ENCODE peak calls at places on chromosomes 16 and 17, in seven cellular contexts. One of them, this sample, is unnamed.

GRCh38 chr17:75516619-75517276 is 420 bp downstream of the TSEN54 start:
- DNase-seq in skeletal muscle cell: no peak
- DNase-seq in neuronal stem cell: peak; percentile 50
- DNase-seq in AG10803: peak; percentile 16
- DNase-seq in BJ: no peak
- DNase-seq in IMR-90: no peak
- DNase-seq in cardiac fibroblast: peak; percentile 49
- DNase-seq in this sample: no peak

GRCh38 chr17:72118588-72119279 is 2.1 kb upstream of the SOX9 start:
- DNase-seq in skeletal muscle cell: no peak
- DNase-seq in neuronal stem cell: peak; percentile 86
- DNase-seq in AG10803: peak; percentile 80
- DNase-seq in BJ: no peak
- DNase-seq in IMR-90: peak; percentile 88
- DNase-seq in cardiac fibroblast: peak; percentile 91
- DNase-seq in this sample: peak; percentile 91

GRCh38 chr17:64256913-64257807 is 5.9 kb downstream of the TEX2 start:
- DNase-seq in skeletal muscle cell: no peak
- DNase-seq in neuronal stem cell: no peak
- DNase-seq in AG10803: no peak
- DNase-seq in BJ: no peak
- DNase-seq in IMR-90: peak; percentile 16
- DNase-seq in cardiac fibroblast: peak; percentile 26
- DNase-seq in this sample: no peak

GRCh38 chr16:75343311-75343710 is 90.0 kb downstream of the CFDP1 start:
- DNase-seq in skeletal muscle cell: no peak
- DNase-seq in neuronal stem cell: no peak
- DNase-seq in AG10803: no peak
- DNase-seq in BJ: no peak
- DNase-seq in IMR-90: no peak
- DNase-seq in cardiac fibroblast: no peak
- DNase-seq in this sample: no peak

GRCh38 chr17:17767096-17767470 is 69.7 kb downstream of the SREBF1 start:
- DNase-seq in skeletal muscle cell: no peak
- DNase-seq in neuronal stem cell: peak; percentile 57
- DNase-seq in AG10803: peak; percentile 61
- DNase-seq in BJ: no peak
- DNase-seq in IMR-90: peak; percentile 22
- DNase-seq in cardiac fibroblast: no peak
- DNase-seq in this sample: peak; percentile 50

GRCh38 chr16:79836129-79836528 is 235.6 kb upstream of the MAF start:
- DNase-seq in skeletal muscle cell: no peak
- DNase-seq in neuronal stem cell: no peak
- DNase-seq in AG10803: no peak
- DNase-seq in BJ: no peak
- DNase-seq in IMR-90: no peak
- DNase-seq in cardiac fibroblast: no peak
- DNase-seq in this sample: no peak

GRCh38 chr17:2402517-2402916 is 1.7 kb upstream of the MNT start:
- DNase-seq in skeletal muscle cell: no peak
- DNase-seq in neuronal stem cell: no peak
- DNase-seq in AG10803: no peak
- DNase-seq in BJ: no peak
- DNase-seq in IMR-90: no peak
- DNase-seq in cardiac fibroblast: no peak
- DNase-seq in this sample: no peak

GRCh38 chr16:31107465-31107867 is 720 bp upstream of the BCKDK start:
- DNase-seq in skeletal muscle cell: no peak
- DNase-seq in neuronal stem cell: no peak
- DNase-seq in AG10803: no peak
- DNase-seq in BJ: no peak
- DNase-seq in IMR-90: no peak
- DNase-seq in cardiac fibroblast: no peak
- DNase-seq in this sample: no peak

GRCh38 chr17:82267575-82268379 is 5.7 kb downstream of the CSNK1D start:
- DNase-seq in skeletal muscle cell: peak; percentile 88
- DNase-seq in neuronal stem cell: no peak
- DNase-seq in AG10803: peak; percentile 94
- DNase-seq in BJ: peak; percentile 86
- DNase-seq in IMR-90: peak; percentile 96
- DNase-seq in cardiac fibroblast: peak; percentile 94
- DNase-seq in this sample: peak; percentile 88

GRCh38 chr17:62792122-62792800 is 15.9 kb downstream of the MARCHF10 start:
- DNase-seq in skeletal muscle cell: peak; percentile 99
- DNase-seq in neuronal stem cell: no peak
- DNase-seq in AG10803: peak; percentile 92
- DNase-seq in BJ: peak; percentile 75
- DNase-seq in IMR-90: peak; percentile 100
- DNase-seq in cardiac fibroblast: peak; percentile 77
- DNase-seq in this sample: peak; percentile 79

GRCh38 chr16:86951831-86952598 is 365.2 kb downstream of the C16orf95 start:
- DNase-seq in skeletal muscle cell: peak; percentile 100
- DNase-seq in neuronal stem cell: no peak
- DNase-seq in AG10803: peak; percentile 93
- DNase-seq in BJ: peak; percentile 96
- DNase-seq in IMR-90: peak; percentile 99
- DNase-seq in cardiac fibroblast: peak; percentile 91
- DNase-seq in this sample: peak; percentile 92

GRCh38 chr17:83084621-83085056 is 5.2 kb downstream of the METRNL start:
- DNase-seq in skeletal muscle cell: no peak
- DNase-seq in neuronal stem cell: no peak
- DNase-seq in AG10803: no peak
- DNase-seq in BJ: no peak
- DNase-seq in IMR-90: no peak
- DNase-seq in cardiac fibroblast: no peak
- DNase-seq in this sample: no peak

GRCh38 chr17:83124871-83125514 is 45.6 kb downstream of the METRNL start:
- DNase-seq in skeletal muscle cell: no peak
- DNase-seq in neuronal stem cell: no peak
- DNase-seq in AG10803: no peak
- DNase-seq in BJ: no peak
- DNase-seq in IMR-90: no peak
- DNase-seq in cardiac fibroblast: no peak
- DNase-seq in this sample: no peak

GRCh38 chr16:85319984-85320440 is 207.7 kb upstream of the CIBAR2 start:
- DNase-seq in skeletal muscle cell: no peak
- DNase-seq in neuronal stem cell: no peak
- DNase-seq in AG10803: no peak
- DNase-seq in BJ: no peak
- DNase-seq in IMR-90: no peak
- DNase-seq in cardiac fibroblast: no peak
- DNase-seq in this sample: no peak
- H3K4me3 ChIP-seq in skeletal muscle cell: no peak overlapping the region
- H3K4me3 ChIP-seq in neuronal stem cell: no peak overlapping the region
- H3K4me3 ChIP-seq in AG10803: no peak overlapping the region
- H3K4me3 ChIP-seq in BJ: no peak overlapping the region
- H3K4me3 ChIP-seq in IMR-90: no peak overlapping the region
- H3K4me3 ChIP-seq in cardiac fibroblast: no peak overlapping the region
- H3K4me3 ChIP-seq in this sample: no peak overlapping the region

GRCh38 chr16:15811416-15811777 is 45.4 kb downstream of the MYH11 start:
- DNase-seq in skeletal muscle cell: no peak
- DNase-seq in neuronal stem cell: no peak
- DNase-seq in AG10803: peak; percentile 15
- DNase-seq in BJ: no peak
- DNase-seq in IMR-90: no peak
- DNase-seq in cardiac fibroblast: no peak
- DNase-seq in this sample: no peak
- H3K4me3 ChIP-seq in skeletal muscle cell: no peak overlapping the region
- H3K4me3 ChIP-seq in neuronal stem cell: no peak overlapping the region
- H3K4me3 ChIP-seq in AG10803: no peak overlapping the region
- H3K4me3 ChIP-seq in BJ: no peak overlapping the region
- H3K4me3 ChIP-seq in IMR-90: no peak overlapping the region
- H3K4me3 ChIP-seq in cardiac fibroblast: no peak overlapping the region
- H3K4me3 ChIP-seq in this sample: no peak overlapping the region

GRCh38 chr16:8960788-8961109 is 3.0 kb downstream of the USP7 start:
- DNase-seq in skeletal muscle cell: no peak
- DNase-seq in neuronal stem cell: no peak
- DNase-seq in AG10803: no peak
- DNase-seq in BJ: no peak
- DNase-seq in IMR-90: no peak
- DNase-seq in cardiac fibroblast: no peak
- DNase-seq in this sample: no peak

GRCh38 chr16:8962393-8963009 is 1.2 kb downstream of the USP7 start:
- DNase-seq in skeletal muscle cell: no peak
- DNase-seq in neuronal stem cell: no peak
- DNase-seq in AG10803: no peak
- DNase-seq in BJ: no peak
- DNase-seq in IMR-90: no peak
- DNase-seq in cardiac fibroblast: no peak
- DNase-seq in this sample: no peak

GRCh38 chr16:8961811-8962390 is 1.8 kb downstream of the USP7 start:
- DNase-seq in skeletal muscle cell: no peak
- DNase-seq in neuronal stem cell: no peak
- DNase-seq in AG10803: no peak
- DNase-seq in BJ: no peak
- DNase-seq in IMR-90: no peak
- DNase-seq in cardiac fibroblast: no peak
- DNase-seq in this sample: no peak

GRCh38 chr16:8958344-8958808 is 5.3 kb downstream of the USP7 start:
- DNase-seq in skeletal muscle cell: peak; percentile 11
- DNase-seq in neuronal stem cell: no peak
- DNase-seq in AG10803: peak; percentile 76
- DNase-seq in BJ: peak; percentile 39
- DNase-seq in IMR-90: peak; percentile 69
- DNase-seq in cardiac fibroblast: peak; percentile 36
- DNase-seq in this sample: no peak

DNA sequence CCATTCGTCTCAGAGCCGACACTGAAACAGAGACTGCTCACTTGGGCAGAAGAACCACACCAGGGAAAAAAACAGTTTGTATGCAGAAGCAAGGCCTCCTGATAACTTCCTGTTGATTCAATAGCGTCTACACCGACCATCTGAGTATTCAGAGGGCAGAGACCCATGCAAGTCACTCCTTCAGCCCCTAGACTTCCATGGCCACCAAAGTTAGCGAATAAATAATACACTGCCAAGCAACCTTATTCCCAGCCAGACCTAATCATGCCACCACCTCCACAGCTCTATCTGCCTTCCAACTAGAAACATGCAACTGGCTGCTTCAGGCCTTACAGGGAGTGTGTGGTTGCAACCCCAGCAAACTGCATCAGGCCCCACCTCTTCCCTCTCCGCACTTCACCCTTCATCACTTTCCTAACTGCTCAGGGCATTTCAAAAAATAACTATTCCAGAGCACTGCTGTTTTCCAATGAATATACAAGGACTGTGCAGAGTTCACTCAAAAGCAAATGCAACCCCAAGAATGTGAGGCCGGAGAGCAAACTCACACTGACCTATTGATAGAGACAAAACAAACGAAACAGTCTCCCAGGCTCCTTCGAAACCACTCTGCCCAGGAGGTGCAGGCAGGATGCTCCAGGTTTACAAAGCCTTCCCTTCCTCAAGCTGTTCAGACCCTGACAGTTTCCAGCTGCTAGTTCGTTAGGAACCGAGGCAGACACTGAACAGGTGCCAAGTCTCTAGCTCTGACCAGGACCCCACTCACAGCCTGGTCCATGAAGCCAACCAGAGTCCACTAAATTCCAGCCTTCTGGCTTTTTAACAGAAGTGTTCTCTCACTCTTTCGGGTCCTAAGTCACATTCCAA is 3.6 kb downstream of the USP7 start:
- DNase-seq in skeletal muscle cell: no peak
- DNase-seq in neuronal stem cell: no peak
- DNase-seq in AG10803: no peak
- DNase-seq in BJ: no peak
- DNase-seq in IMR-90: peak; percentile 37
- DNase-seq in cardiac fibroblast: peak; percentile 41
- DNase-seq in this sample: no peak
- H3K4me3 ChIP-seq in skeletal muscle cell: no peak overlapping the region
- H3K4me3 ChIP-seq in neuronal stem cell: no peak overlapping the region
- H3K4me3 ChIP-seq in AG10803: peak overlapping the region; percentile 20
- H3K4me3 ChIP-seq in BJ: no peak overlapping the region
- H3K4me3 ChIP-seq in IMR-90: no peak overlapping the region
- H3K4me3 ChIP-seq in cardiac fibroblast: no peak overlapping the region
- H3K4me3 ChIP-seq in this sample: no peak overlapping the region

DNA sequence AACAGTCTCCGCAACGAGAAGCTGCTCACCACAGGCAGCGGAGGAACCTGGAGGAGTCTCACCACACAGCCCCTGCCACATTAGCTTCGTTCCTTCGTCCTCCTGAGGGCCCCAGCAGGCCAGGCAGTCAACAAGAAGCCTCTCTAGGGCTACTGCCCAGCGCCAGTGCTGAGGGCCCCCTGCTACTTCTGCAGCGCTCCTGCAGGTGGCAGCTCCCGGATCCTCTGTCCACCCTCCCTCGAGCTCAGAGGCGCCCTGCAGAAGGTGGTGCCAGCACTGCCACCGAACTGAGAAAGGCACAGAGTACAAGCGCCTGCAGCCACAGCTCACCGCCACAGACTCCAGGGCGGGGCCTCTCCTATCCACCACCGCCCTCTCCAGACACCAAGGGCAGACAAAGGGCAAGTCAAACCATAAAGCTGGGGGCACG is 27.3 kb downstream of the KDM8 start:
- DNase-seq in skeletal muscle cell: no peak
- DNase-seq in neuronal stem cell: no peak
- DNase-seq in AG10803: no peak
- DNase-seq in BJ: no peak
- DNase-seq in IMR-90: no peak
- DNase-seq in cardiac fibroblast: no peak
- DNase-seq in this sample: no peak
- H3K4me3 ChIP-seq in skeletal muscle cell: no peak overlapping the region
- H3K4me3 ChIP-seq in neuronal stem cell: no peak overlapping the region
- H3K4me3 ChIP-seq in AG10803: no peak overlapping the region
- H3K4me3 ChIP-seq in BJ: no peak overlapping the region
- H3K4me3 ChIP-seq in IMR-90: no peak overlapping the region
- H3K4me3 ChIP-seq in cardiac fibroblast: no peak overlapping the region
- H3K4me3 ChIP-seq in this sample: no peak overlapping the region

This sample was measured in astrocyte of the cerebellum.